ENCODE peak calls at places on chromosomes 7 and 10, in nine cellular contexts. G, S, Z, Q, B, O, I, F and W are unnamed samples.
A peak's percentile ranks its signal among the peaks of the same experiment; 100 is the strongest.

GRCh38 chr7:47221826-47222225 is 360.1 kb downstream of the TNS3 start:
- DNase-seq in G (no peak), Z (no peak), B (no peak), I (no peak), O (no peak), Q (no peak), F (no peak), S (no peak), W (no peak)

GRCh38 chr10:49204119-49204518 is 15.9 kb upstream of the TMEM273 start:
- DNase-seq in G (no peak), B (no peak), Z (no peak), F (no peak), O (no peak), Q (no peak), S (no peak), I (no peak), W (no peak)

GRCh38 chr7:112176241-112176640 is 30.0 kb downstream of the DOCK4 start:
- DNase-seq in B (no peak), I (no peak), Z (no peak), G (no peak), Q (no peak), O (no peak), F (no peak), S (no peak), W (no peak)

GRCh38 chr10:123160311-123160980 is 6.2 kb downstream of the BUB3 start:
- DNase-seq in O (no peak), I (no peak), Z (no peak), F (no peak), B (no peak), Q (no peak), S (no peak), G (no peak), W (no peak)

GRCh38 chr7:68107256-68107655 is 1110.6 kb downstream of the TYW1 start:
- DNase-seq in O (no peak), Z (no peak), I (no peak), F (peak; percentile 18), S (no peak), G (no peak), Q (no peak), B (peak; percentile 30), W (no peak)

GRCh38 chr10:47332371-47332770 is 10.1 kb downstream of the GDF2 start:
- DNase-seq in O (peak; percentile 18), F (no peak), Z (no peak), Q (no peak), B (no peak), G (no peak), I (no peak), S (no peak), W (no peak)

GRCh38 chr7:47755248-47755647 is 173.3 kb upstream of the TNS3 start:
- DNase-seq in G (no peak), Z (no peak), I (no peak), Q (no peak), F (no peak), S (no peak), O (no peak), B (no peak), W (no peak)

GRCh38 chr10:60099998-60100747 is 193.8 kb upstream of the CCDC6 start:
- DNase-seq in I (peak; percentile 78), F (no peak), Q (no peak), B (peak; percentile 9), Z (peak; percentile 9), S (peak; percentile 15), G (no peak), O (no peak), W (peak; percentile 11)

GRCh38 chr7:39609462-39610149 is 13.8 kb upstream of the RALA start:
- DNase-seq in B (peak; percentile 6), G (no peak), S (no peak), F (peak; percentile 33), I (no peak), Q (no peak), Z (no peak), O (peak; percentile 73), W (no peak)

GRCh38 chr7:98165827-98166667 is 45.2 kb upstream of the BHLHA15 start:
- DNase-seq in B (peak; percentile 55), Q (no peak), S (peak; percentile 60), F (no peak), I (peak; percentile 58), Z (no peak), G (peak; percentile 82), O (peak; percentile 84), W (no peak)

DNA sequence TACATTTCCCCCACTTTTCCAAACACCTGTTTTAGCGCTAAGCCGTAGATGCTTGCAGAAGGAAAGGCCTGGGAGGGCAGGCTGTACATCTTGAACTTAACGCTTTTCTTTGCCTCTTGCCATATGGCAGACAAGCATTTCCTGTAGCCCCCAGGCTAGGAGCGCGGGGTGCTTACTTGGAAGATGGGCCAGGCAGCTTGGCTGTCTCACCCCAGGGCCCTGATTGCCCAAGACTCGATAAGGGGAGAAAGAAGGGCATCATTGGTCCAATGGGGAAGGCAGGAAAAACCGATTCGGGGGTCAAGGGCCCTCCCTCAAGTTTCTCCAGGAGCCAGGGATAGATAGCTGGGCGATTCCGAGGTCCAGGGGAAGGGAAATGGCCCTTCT is 1.7 kb downstream of the HOXA10 start:
- DNase-seq in I (no peak), G (peak; percentile 47), B (no peak), S (no peak), O (peak; percentile 32), Z (no peak), F (peak; percentile 12), Q (no peak), W (no peak)
- H3K4me3 ChIP-seq in I (no peak overlapping the region), G (no peak overlapping the region), B (no peak overlapping the region), S (no peak overlapping the region), O (no peak overlapping the region), Z (peak overlapping the region; percentile 72), F (peak overlapping the region; percentile 61), Q (peak overlapping the region; percentile 54), W (peak overlapping the region; percentile 78)

GRCh38 chr7:92461027-92462003 is 14.0 kb downstream of the GATAD1 start:
- DNase-seq in Z (no peak), G (peak; percentile 60), F (no peak), I (peak; percentile 72), S (peak; percentile 29), Q (no peak), O (no peak), B (peak; percentile 5), W (peak; percentile 3)

GRCh38 chr7:92460109-92460508 is 12.8 kb downstream of the GATAD1 start:
- DNase-seq in I (no peak), F (no peak), Q (no peak), B (no peak), O (no peak), Z (no peak), G (no peak), S (no peak), W (no peak)

GRCh38 chr7:92451645-92452044 is 4.4 kb downstream of the GATAD1 start:
- DNase-seq in Z (no peak), F (no peak), O (no peak), Q (no peak), S (no peak), G (no peak), I (no peak), B (no peak), W (no peak)

GRCh38 chr7:92460510-92460909 is 13.2 kb downstream of the GATAD1 start:
- DNase-seq in G (no peak), Z (no peak), O (no peak), F (no peak), S (no peak), I (no peak), Q (no peak), B (no peak), W (no peak)

GRCh38 chr7:92456241-92456640 is 9.0 kb downstream of the GATAD1 start:
- DNase-seq in Q (no peak), B (no peak), F (no peak), G (no peak), I (peak; percentile 15), Z (no peak), S (no peak), O (no peak), W (no peak)
- H3K4me3 ChIP-seq in Q (no peak overlapping the region), B (no peak overlapping the region), F (no peak overlapping the region), G (no peak overlapping the region), I (no peak overlapping the region), Z (no peak overlapping the region), S (no peak overlapping the region), O (no peak overlapping the region), W (no peak overlapping the region)

GRCh38 chr7:87154166-87154565 is 1.9 kb downstream of the DMTF1 start:
- DNase-seq in F (no peak), B (no peak), Q (no peak), G (no peak), S (no peak), Z (no peak), I (no peak), O (no peak), W (no peak)

GRCh38 chr7:87151002-87151505 is 1.2 kb upstream of the DMTF1 start:
- DNase-seq in S (no peak), O (no peak), Q (no peak), B (no peak), Z (no peak), I (no peak), G (no peak), F (no peak), W (no peak)

GRCh38 chr7:87152112-87152896 is at the start of gene DMTF1:
- DNase-seq in I (peak; percentile 95), O (peak; percentile 98), F (peak; percentile 94), B (peak; percentile 95), S (peak; percentile 92), Z (peak; percentile 85), Q (peak; percentile 86), G (peak; percentile 97), W (peak; percentile 84)

GRCh38 chr7:87152897-87153641 is 816 bp downstream of the DMTF1 start:
- DNase-seq in Z (no peak), B (peak; percentile 25), I (peak; percentile 26), Q (no peak), F (peak; percentile 23), G (peak; percentile 64), S (peak; percentile 9), O (peak; percentile 64), W (no peak)

DNA sequence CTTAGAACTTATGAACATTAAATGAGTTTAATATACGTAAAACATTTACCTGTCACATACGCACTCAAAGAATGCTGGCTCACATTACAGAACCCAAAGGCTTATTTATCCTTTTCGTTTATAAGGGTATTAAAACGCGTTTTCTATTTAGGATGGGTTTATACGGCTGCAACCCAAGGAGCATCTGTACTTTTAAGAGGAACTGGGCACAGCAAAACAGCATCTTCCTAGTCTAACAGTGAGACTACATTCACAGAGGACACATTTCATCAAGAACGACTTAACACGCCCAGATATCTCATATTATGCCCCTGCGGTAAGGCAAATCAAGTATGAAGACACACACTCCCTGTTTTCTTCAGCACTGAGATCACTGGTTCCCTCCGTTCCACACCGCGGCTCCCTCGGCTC is 547 bp upstream of the DMTF1 start:
- DNase-seq in O (no peak), S (no peak), B (no peak), I (no peak), Z (no peak), F (no peak), Q (no peak), G (no peak), W (no peak)
- H3K4me3 ChIP-seq in O (peak overlapping the region; percentile 77), S (peak overlapping the region; percentile 78), B (peak overlapping the region; percentile 83), I (peak overlapping the region; percentile 80), Z (peak overlapping the region; percentile 91), F (peak overlapping the region; percentile 81), Q (peak overlapping the region; percentile 66), G (peak overlapping the region; percentile 35), W (peak overlapping the region; percentile 86)

DNA sequence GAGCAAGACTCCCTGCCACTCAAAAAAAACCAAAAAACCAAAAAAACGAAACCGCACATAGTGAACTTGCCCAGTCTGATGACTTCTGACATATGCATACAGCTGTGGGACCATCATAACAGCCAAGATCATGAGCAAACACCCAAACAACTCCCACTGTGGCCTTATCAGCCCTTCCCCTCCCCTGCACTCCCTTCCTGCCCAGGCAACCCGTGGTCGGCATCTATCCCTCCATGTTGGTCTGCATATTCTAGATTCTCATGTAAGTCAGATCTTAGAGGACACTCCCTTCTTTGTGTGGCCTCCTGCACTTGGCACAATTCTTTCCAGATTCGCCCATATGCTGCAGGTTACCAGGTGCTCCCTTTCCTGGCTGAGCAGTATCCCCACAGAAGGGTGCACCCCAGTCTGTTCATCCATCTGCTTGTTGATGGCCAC is 72.8 kb downstream of the GNA12 start:
- DNase-seq in O (no peak), Q (no peak), B (no peak), F (no peak), S (no peak), I (no peak), G (no peak), Z (no peak), W (no peak)
- H3K4me3 ChIP-seq in O (no peak overlapping the region), Q (no peak overlapping the region), B (no peak overlapping the region), F (no peak overlapping the region), S (no peak overlapping the region), I (no peak overlapping the region), G (no peak overlapping the region), Z (no peak overlapping the region), W (no peak overlapping the region)